ENCODE peak calls at places on chromosomes 16 and 17, in nine cellular contexts. A, L, E, W, G, Q, K, D and Y are unnamed samples. For H3K4me1, the result is how much of the 10 kb centered on the place peaks cover.

GRCh38 chr17:75476274-75476673 is 19.8 kb downstream of the TMEM94 start:
- DNase-seq in A (no peak), K (no peak), E (no peak), G (no peak), L (no peak), W (no peak), Q (peak), D (no peak), Y (no peak)

GRCh38 chr17:51435641-51436091 is 175.3 kb downstream of the UTP18 start:
- DNase-seq in Q (no peak), K (peak), W (peak), L (peak), E (peak), D (peak), G (peak), A (peak), Y (peak)

GRCh38 chr16:72474511-72475123 is 302.7 kb upstream of the PMFBP1 start:
- DNase-seq in K (no peak), G (no peak), L (no peak), D (no peak), W (no peak), A (no peak), E (no peak), Q (no peak), Y (peak)

GRCh38 chr17:16304832-16305231 is 48.4 kb downstream of the CENPV start:
- DNase-seq in E (no peak), W (no peak), A (peak), L (no peak), K (no peak), G (peak), Q (no peak), D (no peak), Y (no peak)

GRCh38 chr16:11328172-11329079 is 16.8 kb upstream of the RMI2 start:
- DNase-seq in A (peak), G (peak), Q (peak), W (peak), D (peak), E (peak), K (peak), L (peak), Y (peak)

GRCh38 chr17:18315498-18316360 is 636 bp downstream of the SMCR8 start:
- DNase-seq in L (no peak), K (peak), A (no peak), D (no peak), Q (peak), W (no peak), G (no peak), E (no peak), Y (no peak)

GRCh38 chr17:13984956-13985355 is 84.3 kb upstream of the COX10 start:
- DNase-seq in Q (no peak), A (no peak), L (no peak), K (no peak), G (no peak), W (no peak), D (no peak), E (no peak), Y (no peak)

GRCh38 chr16:73315645-73316044 is 267.7 kb upstream of the ZFHX3 start:
- DNase-seq in A (no peak), Q (no peak), G (no peak), L (no peak), W (no peak), D (no peak), E (no peak), K (no peak), Y (no peak)

GRCh38 chr17:81404557-81405165 is 9.4 kb downstream of the BAHCC1 start:
- DNase-seq in G (no peak), E (no peak), K (peak), A (peak), D (no peak), Q (no peak), L (no peak), W (no peak), Y (no peak)

GRCh38 chr16:23408242-23409201 is 44.5 kb downstream of the COG7 start:
- DNase-seq in G (peak), Q (no peak), K (peak), E (no peak), W (no peak), L (peak), D (no peak), A (no peak), Y (no peak)

GRCh38 chr17:50107790-50108414 is 12.8 kb downstream of the PDK2 start:
- DNase-seq in E (no peak), L (no peak), K (no peak), Q (no peak), A (no peak), G (no peak), W (no peak), D (no peak), Y (no peak)

GRCh38 chr16:51268237-51268636 is 117.2 kb upstream of the SALL1 start:
- DNase-seq in A (no peak), Q (no peak), D (no peak), W (no peak), G (no peak), L (no peak), K (no peak), E (no peak), Y (no peak)

GRCh38 chr17:39979865-39980401 is 674 bp upstream of the PSMD3 start:
- DNase-seq in Q (no peak), L (no peak), W (no peak), A (no peak), G (peak), K (peak), D (peak), E (no peak), Y (no peak)

GRCh38 chr16:73572135-73572534 is 524.2 kb upstream of the ZFHX3 start:
- DNase-seq in L (peak), W (peak), G (peak), K (peak), Q (peak), A (peak), D (no peak), E (no peak), Y (no peak)

GRCh38 chr16:55662641-55663040 is 6.9 kb downstream of the SLC6A2 start:
- DNase-seq in A (no peak), W (no peak), L (no peak), Q (no peak), K (no peak), G (peak), E (no peak), D (no peak), Y (no peak)

GRCh38 chr16:74291176-74291575 is 5.4 kb upstream of the PSMD7 start:
- DNase-seq in G (no peak), K (no peak), E (no peak), A (no peak), Q (no peak), W (no peak), L (no peak), D (no peak), Y (no peak)

GRCh38 chr17:41987642-41988041 is 21.0 kb downstream of the CNP start:
- DNase-seq in E (no peak), A (no peak), Q (no peak), L (no peak), W (no peak), K (no peak), G (peak), D (no peak), Y (no peak)

GRCh38 chr16:80693553-80693952 is 110.8 kb downstream of the CDYL2 start:
- DNase-seq in W (no peak), L (no peak), D (no peak), E (no peak), K (no peak), Q (no peak), G (no peak), A (no peak), Y (no peak)

GRCh38 chr17:34580685-34581445 is 1.5 kb downstream of the TMEM132E start:
- DNase-seq in K (no peak), W (no peak), Q (no peak), E (no peak), A (no peak), L (no peak), D (no peak), G (peak), Y (no peak)

GRCh38 chr17:44002141-44002848 is 2.1 kb upstream of the NAGS start:
- DNase-seq in E (no peak), D (no peak), Q (no peak), W (no peak), L (no peak), G (no peak), K (no peak), A (no peak), Y (no peak)

GRCh38 chr17:68501074-68501473 is 11.2 kb upstream of the PRKAR1A start:
- DNase-seq in D (no peak), G (no peak), W (no peak), E (no peak), A (no peak), K (no peak), L (no peak), Q (no peak), Y (no peak)

GRCh38 chr16:27721548-27722265 is 171.8 kb downstream of the KATNIP start:
- DNase-seq in E (no peak), D (no peak), G (no peak), W (peak), L (peak), K (peak), A (peak), Q (peak), Y (no peak)

GRCh38 chr16:13168091-13168572 is 266.7 kb downstream of the SHISA9 start:
- DNase-seq in L (no peak), A (no peak), W (no peak), G (peak), E (no peak), Q (no peak), D (no peak), K (no peak), Y (no peak)

GRCh38 chr17:75996665-75997590 is 3.7 kb upstream of the CDK3 start:
- DNase-seq in A (peak), D (no peak), W (no peak), G (peak), K (peak), E (peak), L (no peak), Q (peak), Y (peak)

GRCh38 chr16:55697867-55698266 is 42.1 kb downstream of the SLC6A2 start:
- DNase-seq in E (no peak), G (no peak), K (no peak), W (no peak), A (no peak), L (no peak), D (no peak), Q (no peak), Y (no peak)

GRCh38 chr17:44599298-44600175 is 42.3 kb downstream of the FZD2 start:
- DNase-seq in E (no peak), L (no peak), A (no peak), D (peak), Q (peak), G (peak), K (peak), W (peak), Y (no peak)

GRCh38 chr16:9495824-9496223 is 404.4 kb downstream of the HAPSTR1 start:
- DNase-seq in K (no peak), A (no peak), G (no peak), L (no peak), W (no peak), E (no peak), D (no peak), Q (no peak), Y (no peak)

GRCh38 chr16:89530401-89531381 is 22.5 kb downstream of the SPG7 start:
- DNase-seq in G (no peak), W (no peak), K (no peak), L (no peak), E (no peak), Q (no peak), D (no peak), A (no peak), Y (no peak)

GRCh38 chr16:81600275-81600674 is 155.7 kb downstream of the CMIP start:
- DNase-seq in Q (no peak), D (no peak), W (no peak), L (no peak), E (no peak), A (no peak), K (no peak), G (peak), Y (peak)

GRCh38 chr16:70396209-70396904 is 42.5 kb downstream of the ST3GAL2 start:
- DNase-seq in Q (no peak), W (no peak), A (peak), E (no peak), K (no peak), G (peak), D (no peak), L (no peak), Y (no peak)

DNA sequence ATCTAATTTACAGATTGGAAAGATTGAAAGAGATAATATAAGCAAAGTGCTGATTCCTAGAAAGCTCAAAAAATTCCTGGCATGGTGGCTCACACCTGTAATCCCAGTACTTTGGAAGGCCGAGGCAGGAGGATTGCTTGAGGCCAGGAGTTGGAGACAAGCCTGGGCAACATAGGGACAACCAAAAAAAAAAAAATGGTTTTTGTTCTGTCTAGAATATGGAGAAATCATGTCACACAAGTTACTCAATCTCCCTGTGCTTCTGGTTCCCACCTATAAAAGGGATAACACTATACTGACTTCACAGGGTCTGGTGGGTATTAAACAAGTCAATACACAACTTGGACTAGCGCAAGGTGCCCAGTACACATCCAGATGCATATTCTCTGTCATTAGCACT is 18.4 kb downstream of the ARHGAP17 start:
- DNase-seq in A (no peak), Q (no peak), L (no peak), G (no peak), W (no peak), K (no peak), E (no peak), D (no peak), Y (no peak)
- H3K4me1 ChIP-seq in A (under half), Q (under half), L (half or more), G (under half), W (under half), K (half or more), E (under half), D (under half), Y (half or more)

GRCh38 chr16:3458278-3458851 is 14.9 kb downstream of the NAA60 start:
- DNase-seq in G (peak), W (no peak), D (no peak), A (no peak), K (peak), L (peak), E (no peak), Q (peak), Y (no peak)
- H3K4me1 ChIP-seq in G (under half), W (under half), D (under half), A (under half), K (half or more), L (half or more), E (under half), Q (under half), Y (under half)

GRCh38 chr17:77883213-77883650 is 75.3 kb upstream of the TNRC6C start:
- DNase-seq in E (no peak), A (no peak), L (peak), G (no peak), W (no peak), D (no peak), K (no peak), Q (no peak), Y (no peak)
- H3K4me1 ChIP-seq in E (half or more), A (under half), L (half or more), G (under half), W (under half), D (under half), K (under half), Q (under half), Y (under half)

GRCh38 chr16:17379121-17379571 is 91.6 kb downstream of the XYLT1 start:
- DNase-seq in W (no peak), D (no peak), L (peak), K (peak), G (no peak), Q (peak), E (no peak), A (no peak), Y (no peak)

GRCh38 chr16:17380613-17381012 is 90.1 kb downstream of the XYLT1 start:
- DNase-seq in W (no peak), Q (no peak), A (no peak), G (no peak), K (no peak), L (no peak), E (no peak), D (no peak), Y (peak)

GRCh38 chr16:17382949-17383348 is 87.8 kb downstream of the XYLT1 start:
- DNase-seq in A (peak), W (no peak), D (no peak), L (no peak), E (no peak), K (peak), Q (no peak), G (peak), Y (no peak)

GRCh38 chr16:17382514-17382913 is 88.2 kb downstream of the XYLT1 start:
- DNase-seq in W (no peak), K (no peak), Q (no peak), E (no peak), A (peak), D (no peak), G (peak), L (no peak), Y (no peak)

GRCh38 chr16:17381784-17382183 is 89.0 kb downstream of the XYLT1 start:
- DNase-seq in K (no peak), G (no peak), D (no peak), E (no peak), A (no peak), L (no peak), W (no peak), Q (no peak), Y (no peak)
- H3K4me1 ChIP-seq in K (half or more), G (under half), D (under half), E (under half), A (under half), L (under half), W (under half), Q (under half), Y (half or more)

GRCh38 chr17:4785311-4786110 is 653 bp downstream of the VMO1 start:
- DNase-seq in G (no peak), D (no peak), E (no peak), A (no peak), K (no peak), Q (no peak), L (no peak), W (no peak), Y (no peak)

GRCh38 chr17:4786111-4786491 is at the start of gene VMO1:
- DNase-seq in A (no peak), G (no peak), K (peak), Q (peak), E (no peak), L (peak), D (no peak), W (no peak), Y (no peak)

GRCh38 chr17:4788807-4789700 is at the start of gene GLTPD2:
- DNase-seq in W (no peak), A (peak), K (peak), E (no peak), D (no peak), L (no peak), Q (no peak), G (peak), Y (no peak)

GRCh38 chr17:4788159-4788806 is 481 bp upstream of the GLTPD2 start:
- DNase-seq in Q (no peak), D (no peak), L (no peak), W (no peak), G (no peak), K (no peak), E (no peak), A (no peak), Y (no peak)

GRCh38 chr17:4786516-4786915 is 352 bp upstream of the VMO1 start:
- DNase-seq in W (no peak), Q (no peak), L (no peak), K (no peak), E (no peak), A (no peak), G (no peak), D (no peak), Y (no peak)
- H3K4me1 ChIP-seq in W (under half), Q (under half), L (under half), K (under half), E (under half), A (under half), G (under half), D (under half), Y (under half)

GRCh38 chr16:67245674-67246080 is 1.6 kb downstream of the FHOD1 start:
- DNase-seq in Q (no peak), E (no peak), G (no peak), D (no peak), K (no peak), A (peak), W (no peak), L (no peak), Y (no peak)
- H3K4me1 ChIP-seq in Q (under half), E (half or more), G (under half), D (half or more), K (half or more), A (under half), W (under half), L (half or more), Y (half or more)

GRCh38 chr16:84500531-84500930 is 3.9 kb downstream of the MEAK7 start:
- DNase-seq in E (no peak), K (no peak), D (no peak), A (no peak), W (no peak), L (no peak), Q (no peak), G (no peak), Y (peak)

GRCh38 chr16:84501077-84501735 is 3.3 kb downstream of the MEAK7 start:
- DNase-seq in E (no peak), K (peak), Q (no peak), G (no peak), L (no peak), D (peak), A (peak), W (no peak), Y (no peak)

GRCh38 chr16:84502581-84502980 is 1.9 kb downstream of the MEAK7 start:
- DNase-seq in D (no peak), A (no peak), K (no peak), W (no peak), L (no peak), Q (no peak), G (no peak), E (no peak), Y (peak)

GRCh38 chr16:84503751-84504395 is 586 bp downstream of the MEAK7 start:
- DNase-seq in L (no peak), G (no peak), E (no peak), A (no peak), K (no peak), D (no peak), Q (no peak), W (no peak), Y (peak)

GRCh38 chr16:84502075-84502474 is 2.4 kb downstream of the MEAK7 start:
- DNase-seq in D (no peak), G (no peak), K (no peak), L (no peak), Q (no peak), E (no peak), W (no peak), A (no peak), Y (peak)
- H3K4me1 ChIP-seq in D (half or more), G (under half), K (under half), L (under half), Q (under half), E (under half), W (under half), A (under half), Y (half or more)

DNA sequence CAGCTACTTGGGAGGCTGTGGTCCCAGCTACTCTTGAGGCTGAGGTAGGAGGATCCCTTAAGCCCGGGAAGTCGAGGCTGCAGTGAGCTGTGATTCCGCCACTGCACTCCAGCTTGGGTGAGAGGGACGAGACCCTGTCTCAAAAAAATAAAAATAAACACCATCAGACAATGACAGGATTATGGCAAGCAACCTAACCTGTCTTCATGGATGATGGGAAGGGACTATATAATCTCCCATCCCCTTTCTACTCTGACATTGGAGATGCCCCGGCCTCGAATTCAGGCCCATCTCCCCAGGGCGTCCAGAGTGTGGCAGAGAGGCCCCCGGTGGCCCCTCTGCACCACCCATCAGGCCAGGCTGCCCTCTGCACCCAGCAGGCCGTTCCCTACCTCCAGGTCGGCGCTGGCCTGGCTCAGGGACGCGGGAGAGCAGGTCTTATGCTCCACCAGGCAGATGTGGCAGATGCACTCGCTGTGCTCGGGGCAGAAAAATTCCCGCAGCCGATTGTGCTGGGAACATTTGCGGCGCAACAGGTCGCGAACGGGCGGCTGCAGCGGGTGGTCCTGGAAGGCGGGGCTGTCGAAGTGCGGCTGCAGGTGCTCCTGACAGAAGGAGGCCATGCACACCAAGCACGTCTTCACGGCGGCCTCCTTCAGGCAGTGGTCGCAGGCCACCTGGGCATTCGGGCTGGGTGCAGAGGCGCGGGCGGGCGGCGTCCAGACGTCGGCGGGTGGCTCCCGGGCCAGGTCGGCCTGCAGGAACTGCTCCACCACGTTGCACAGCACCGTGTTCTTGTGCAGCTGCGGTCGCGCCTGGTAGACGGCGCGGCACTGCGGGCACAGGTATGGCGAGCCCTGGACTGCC is 616 bp downstream of the TRIM25 start:
- DNase-seq in G (peak), Q (peak), E (no peak), D (no peak), K (no peak), A (peak), W (no peak), L (peak), Y (no peak)
- H3K4me1 ChIP-seq in G (under half), Q (under half), E (under half), D (under half), K (half or more), A (under half), W (under half), L (half or more), Y (under half)